ENCODE peak calls at places on chromosomes 1 and 21, in six cellular contexts. One of them, this sample, is unnamed.

GRCh38 chr21:29005696-29006095 is 13.0 kb upstream of the LTN1 start:
- DNase-seq in AG09319: no peak
- DNase-seq in AG04450: no peak
- DNase-seq in esophagus muscularis mucosa: peak
- DNase-seq in A673: no peak
- DNase-seq in ovary: no peak
- DNase-seq in this sample: no peak

GRCh38 chr1:56438901-56439551 is 140.3 kb downstream of the PLPP3 start:
- DNase-seq in esophagus muscularis mucosa: no peak
- DNase-seq in AG04450: no peak
- DNase-seq in ovary: no peak
- DNase-seq in A673: no peak
- DNase-seq in AG09319: no peak
- DNase-seq in this sample: no peak

GRCh38 chr1:88973520-88974137 is 18.8 kb downstream of the KYAT3 start:
- DNase-seq in AG04450: no peak
- DNase-seq in A673: peak
- DNase-seq in AG09319: no peak
- DNase-seq in ovary: no peak
- DNase-seq in esophagus muscularis mucosa: no peak
- DNase-seq in this sample: no peak

GRCh38 chr1:172005856-172006255 is 164.6 kb downstream of the DNM3 start:
- DNase-seq in esophagus muscularis mucosa: no peak
- DNase-seq in AG09319: peak
- DNase-seq in ovary: no peak
- DNase-seq in AG04450: no peak
- DNase-seq in A673: no peak
- DNase-seq in this sample: no peak

GRCh38 chr1:154334647-154335350 is 9.5 kb downstream of the ATP8B2 start:
- DNase-seq in esophagus muscularis mucosa: peak
- DNase-seq in A673: peak
- DNase-seq in AG09319: peak
- DNase-seq in AG04450: no peak
- DNase-seq in ovary: peak
- DNase-seq in this sample: peak

GRCh38 chr1:159172599-159173291 is 1.3 kb downstream of the CADM3 start:
- DNase-seq in A673: no peak
- DNase-seq in ovary: no peak
- DNase-seq in AG04450: no peak
- DNase-seq in AG09319: no peak
- DNase-seq in esophagus muscularis mucosa: no peak
- DNase-seq in this sample: no peak

GRCh38 chr1:78408192-78408591 is 82.6 kb upstream of the PTGFR start:
- DNase-seq in AG04450: no peak
- DNase-seq in A673: no peak
- DNase-seq in AG09319: peak
- DNase-seq in ovary: no peak
- DNase-seq in esophagus muscularis mucosa: no peak
- DNase-seq in this sample: no peak

GRCh38 chr1:36605942-36606690 is 123.4 kb upstream of the CSF3R start:
- DNase-seq in ovary: no peak
- DNase-seq in AG09319: no peak
- DNase-seq in A673: no peak
- DNase-seq in esophagus muscularis mucosa: no peak
- DNase-seq in AG04450: no peak
- DNase-seq in this sample: no peak

GRCh38 chr1:104468282-104468681 is 718.6 kb downstream of the AMY1C start:
- DNase-seq in AG09319: no peak
- DNase-seq in ovary: no peak
- DNase-seq in AG04450: no peak
- DNase-seq in esophagus muscularis mucosa: no peak
- DNase-seq in A673: no peak
- DNase-seq in this sample: no peak

GRCh38 chr1:153122831-153123421 is 9.6 kb upstream of the SPRR2F start:
- DNase-seq in AG04450: no peak
- DNase-seq in esophagus muscularis mucosa: no peak
- DNase-seq in ovary: peak
- DNase-seq in AG09319: no peak
- DNase-seq in A673: peak
- DNase-seq in this sample: no peak

GRCh38 chr1:32063261-32063681 is 9.5 kb upstream of the TMEM39B start:
- DNase-seq in AG04450: peak
- DNase-seq in AG09319: no peak
- DNase-seq in A673: peak
- DNase-seq in esophagus muscularis mucosa: no peak
- DNase-seq in ovary: no peak
- DNase-seq in this sample: no peak

GRCh38 chr1:156814571-156815260 is 1.9 kb downstream of the SH2D2A start:
- DNase-seq in AG09319: no peak
- DNase-seq in ovary: no peak
- DNase-seq in esophagus muscularis mucosa: no peak
- DNase-seq in AG04450: no peak
- DNase-seq in A673: no peak
- DNase-seq in this sample: peak

GRCh38 chr1:193069748-193070394 is 10.5 kb downstream of the RO60 start:
- DNase-seq in A673: peak
- DNase-seq in AG09319: no peak
- DNase-seq in AG04450: no peak
- DNase-seq in ovary: no peak
- DNase-seq in esophagus muscularis mucosa: no peak
- DNase-seq in this sample: no peak
- TF ChIP-seq CTCF in A673: peak
- TF ChIP-seq CTCF in AG09319: peak
- TF ChIP-seq CTCF in AG04450: peak
- TF ChIP-seq CTCF in ovary: no peak
- TF ChIP-seq CTCF in esophagus muscularis mucosa: no peak
- TF ChIP-seq CTCF in this sample: peak

GRCh38 chr1:179295356-179295755 is 1.8 kb downstream of the SOAT1 start:
- DNase-seq in ovary: no peak
- DNase-seq in AG04450: no peak
- DNase-seq in A673: no peak
- DNase-seq in AG09319: no peak
- DNase-seq in esophagus muscularis mucosa: no peak
- DNase-seq in this sample: no peak

GRCh38 chr1:179288977-179289376 is 4.6 kb upstream of the SOAT1 start:
- DNase-seq in esophagus muscularis mucosa: no peak
- DNase-seq in ovary: no peak
- DNase-seq in AG09319: no peak
- DNase-seq in AG04450: no peak
- DNase-seq in A673: no peak
- DNase-seq in this sample: no peak

GRCh38 chr1:179296831-179297377 is 3.3 kb downstream of the SOAT1 start:
- DNase-seq in ovary: no peak
- DNase-seq in AG04450: no peak
- DNase-seq in esophagus muscularis mucosa: no peak
- DNase-seq in A673: no peak
- DNase-seq in AG09319: no peak
- DNase-seq in this sample: no peak

GRCh38 chr1:179296356-179296755 is 2.8 kb downstream of the SOAT1 start:
- DNase-seq in ovary: no peak
- DNase-seq in A673: no peak
- DNase-seq in AG09319: no peak
- DNase-seq in AG04450: no peak
- DNase-seq in esophagus muscularis mucosa: no peak
- DNase-seq in this sample: no peak

GRCh38 chr1:179293340-179294327 is at the start of gene SOAT1:
- DNase-seq in AG09319: peak
- DNase-seq in AG04450: peak
- DNase-seq in A673: peak
- DNase-seq in ovary: peak
- DNase-seq in esophagus muscularis mucosa: peak
- DNase-seq in this sample: peak
- TF ChIP-seq CTCF in AG09319: peak
- TF ChIP-seq CTCF in AG04450: peak
- TF ChIP-seq CTCF in A673: no peak
- TF ChIP-seq CTCF in ovary: no peak
- TF ChIP-seq CTCF in esophagus muscularis mucosa: no peak
- TF ChIP-seq CTCF in this sample: peak

GRCh38 chr1:226034482-226034881 is 28.0 kb upstream of the H3-3A start:
- DNase-seq in AG04450: peak
- DNase-seq in A673: no peak
- DNase-seq in ovary: peak
- DNase-seq in AG09319: peak
- DNase-seq in esophagus muscularis mucosa: peak
- DNase-seq in this sample: no peak
- TF ChIP-seq CTCF in AG04450: no peak
- TF ChIP-seq CTCF in A673: no peak
- TF ChIP-seq CTCF in ovary: no peak
- TF ChIP-seq CTCF in AG09319: no peak
- TF ChIP-seq CTCF in esophagus muscularis mucosa: no peak
- TF ChIP-seq CTCF in this sample: no peak

GRCh38 chr21:41713495-41714281 is 53.2 kb downstream of the RIPK4 start:
- DNase-seq in esophagus muscularis mucosa: no peak
- DNase-seq in AG04450: no peak
- DNase-seq in ovary: no peak
- DNase-seq in A673: no peak
- DNase-seq in AG09319: no peak
- DNase-seq in this sample: no peak

GRCh38 chr21:41710823-41711160 is 56.1 kb downstream of the RIPK4 start:
- DNase-seq in esophagus muscularis mucosa: no peak
- DNase-seq in A673: no peak
- DNase-seq in AG04450: no peak
- DNase-seq in AG09319: no peak
- DNase-seq in ovary: no peak
- DNase-seq in this sample: no peak

GRCh38 chr21:41711416-41712023 is 55.3 kb downstream of the RIPK4 start:
- DNase-seq in AG04450: no peak
- DNase-seq in A673: no peak
- DNase-seq in AG09319: no peak
- DNase-seq in esophagus muscularis mucosa: no peak
- DNase-seq in ovary: no peak
- DNase-seq in this sample: no peak

GRCh38 chr21:41712201-41712600 is 54.7 kb downstream of the RIPK4 start:
- DNase-seq in A673: no peak
- DNase-seq in AG09319: no peak
- DNase-seq in AG04450: no peak
- DNase-seq in esophagus muscularis mucosa: no peak
- DNase-seq in ovary: no peak
- DNase-seq in this sample: no peak

GRCh38 chr21:41712730-41713129 is 54.1 kb downstream of the RIPK4 start:
- DNase-seq in AG09319: no peak
- DNase-seq in esophagus muscularis mucosa: no peak
- DNase-seq in A673: no peak
- DNase-seq in ovary: no peak
- DNase-seq in AG04450: no peak
- DNase-seq in this sample: no peak
- TF ChIP-seq CTCF in AG09319: no peak
- TF ChIP-seq CTCF in esophagus muscularis mucosa: no peak
- TF ChIP-seq CTCF in A673: no peak
- TF ChIP-seq CTCF in ovary: no peak
- TF ChIP-seq CTCF in AG04450: no peak
- TF ChIP-seq CTCF in this sample: no peak

DNA sequence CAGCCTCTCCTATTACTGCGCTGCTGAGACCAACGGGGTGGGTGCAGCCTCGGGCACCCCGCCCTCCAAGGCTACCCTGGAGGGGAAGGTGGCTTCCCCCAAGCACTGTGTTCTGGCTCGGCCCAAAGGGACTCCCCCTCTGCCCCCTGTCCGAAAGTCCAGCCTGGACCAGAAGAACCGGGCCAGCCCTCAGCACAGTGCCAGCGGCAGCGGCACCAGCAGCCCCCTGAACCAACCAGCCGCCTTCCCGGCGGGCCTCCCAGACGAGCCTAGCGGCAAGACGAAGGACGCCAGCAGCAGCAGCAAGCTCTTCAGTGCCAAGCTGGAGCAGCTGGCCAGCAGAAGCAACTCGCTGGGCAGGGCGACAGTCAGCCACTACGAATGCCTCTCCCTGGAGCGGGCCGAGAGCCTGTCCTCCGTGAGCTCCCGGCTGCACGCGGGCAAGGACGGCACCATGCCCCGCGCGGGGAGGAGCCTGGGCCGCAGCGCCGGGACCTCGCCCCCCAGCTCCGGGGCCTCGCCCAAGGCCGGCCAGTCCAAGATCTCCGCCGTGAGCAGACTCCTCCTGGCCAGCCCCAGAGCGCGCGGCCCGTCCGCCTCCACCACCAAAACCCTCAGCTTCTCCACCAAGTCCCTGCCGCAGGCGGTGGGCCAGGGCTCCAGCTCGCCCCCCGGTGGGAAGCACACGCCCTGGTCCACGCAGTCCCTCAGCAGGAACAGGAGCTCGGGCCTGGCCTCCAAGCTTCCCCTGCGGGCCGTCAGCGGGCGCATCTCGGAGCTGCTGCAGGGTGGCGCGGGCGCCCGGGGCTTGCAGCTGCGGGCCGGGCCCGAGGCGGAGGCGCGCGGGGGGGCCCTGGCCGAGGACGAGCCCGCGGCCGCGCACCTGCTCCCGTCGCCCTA is 533.1 kb downstream of the KIF26B start:
- DNase-seq in ovary: no peak
- DNase-seq in AG04450: no peak
- DNase-seq in AG09319: no peak
- DNase-seq in esophagus muscularis mucosa: no peak
- DNase-seq in A673: no peak
- DNase-seq in this sample: no peak
- TF ChIP-seq CTCF in ovary: no peak
- TF ChIP-seq CTCF in AG04450: peak
- TF ChIP-seq CTCF in AG09319: no peak
- TF ChIP-seq CTCF in esophagus muscularis mucosa: no peak
- TF ChIP-seq CTCF in A673: no peak
- TF ChIP-seq CTCF in this sample: no peak

DNA sequence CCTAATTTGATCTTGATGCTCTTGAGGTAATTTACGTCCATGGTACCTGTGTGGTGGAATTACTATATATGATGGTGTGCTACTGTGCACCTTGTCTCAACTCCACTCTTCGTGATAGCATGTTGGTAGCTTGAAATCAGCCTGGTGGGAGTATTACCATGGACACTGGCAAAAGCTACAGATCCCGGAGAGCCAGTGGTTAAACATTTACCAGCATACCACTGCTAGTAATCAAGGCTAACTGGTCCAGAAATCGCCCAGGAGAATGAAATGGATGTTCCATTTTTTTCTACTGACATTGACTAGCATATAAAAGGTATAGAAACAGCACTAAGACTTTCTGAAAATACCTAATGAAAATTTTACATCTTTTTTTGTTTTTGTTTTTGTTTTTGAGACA is 30.6 kb downstream of the ELK4 start:
- DNase-seq in A673: no peak
- DNase-seq in AG09319: no peak
- DNase-seq in AG04450: no peak
- DNase-seq in esophagus muscularis mucosa: peak
- DNase-seq in ovary: no peak
- DNase-seq in this sample: no peak
- TF ChIP-seq CTCF in A673: no peak
- TF ChIP-seq CTCF in AG09319: no peak
- TF ChIP-seq CTCF in AG04450: no peak
- TF ChIP-seq CTCF in esophagus muscularis mucosa: no peak
- TF ChIP-seq CTCF in ovary: no peak
- TF ChIP-seq CTCF in this sample: no peak

DNA sequence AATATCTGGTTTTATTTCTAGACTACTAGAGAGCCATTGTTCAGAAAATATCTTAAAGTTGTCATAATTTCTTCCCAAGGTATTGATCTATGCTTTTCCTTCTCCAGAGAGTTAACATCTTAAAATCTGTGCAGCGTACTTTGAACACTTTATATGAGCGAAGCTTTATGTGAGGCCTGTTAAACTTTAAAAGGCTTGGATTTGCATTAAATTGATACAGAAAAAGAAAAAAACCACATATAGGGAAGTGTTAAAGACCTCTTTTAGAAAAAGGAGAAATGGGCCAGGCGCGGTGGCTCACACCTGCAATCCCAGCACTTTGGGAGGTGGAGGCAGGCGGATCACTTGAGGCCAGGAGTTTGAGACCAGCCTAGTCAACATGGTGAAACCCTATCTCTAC is 59.2 kb upstream of the MORC3 start:
- DNase-seq in AG09319: no peak
- DNase-seq in A673: no peak
- DNase-seq in ovary: no peak
- DNase-seq in esophagus muscularis mucosa: no peak
- DNase-seq in AG04450: no peak
- DNase-seq in this sample: no peak
- TF ChIP-seq CTCF in AG09319: no peak
- TF ChIP-seq CTCF in A673: peak
- TF ChIP-seq CTCF in ovary: no peak
- TF ChIP-seq CTCF in esophagus muscularis mucosa: no peak
- TF ChIP-seq CTCF in AG04450: no peak
- TF ChIP-seq CTCF in this sample: peak